ENCODE peak calls at places on chromosome 10, in ten cellular contexts. One of them, this sample, is unnamed.

GRCh38 chr10:33731322-33731721 is 396.9 kb upstream of the NRP1 start:
- DNase-seq in heart left ventricle: no peak
- DNase-seq in stimulated activated CD4-positive, alpha-beta T cell treated with anti-CD3 and anti-CD28 coated beads, Interleukin-1b, Interleukin-23, amount 100 ng/mL, for 1 hour: no peak
- DNase-seq in stimulated activated CD8-positive, alpha-beta memory T cell treated with anti-CD3 and anti-CD28 coated beads, Interleukin-2, amount 100 ng/mL, for 48 hours: no peak
- DNase-seq in anterior cingulate cortex: no peak
- DNase-seq in NCI-H1105 treated with DMSO at 0.1 percent for 48 hours: no peak
- DNase-seq in esophagus squamous epithelium: no peak
- DNase-seq in endodermal cell: no peak
- DNase-seq in Caki2: peak; percentile 35
- DNase-seq in globus pallidus: no peak
- DNase-seq in this sample: no peak

GRCh38 chr10:124966008-124966407 is 24.1 kb downstream of the ZRANB1 start:
- DNase-seq in heart left ventricle: no peak
- DNase-seq in stimulated activated CD4-positive, alpha-beta T cell treated with anti-CD3 and anti-CD28 coated beads, Interleukin-1b, Interleukin-23, amount 100 ng/mL, for 1 hour: no peak
- DNase-seq in stimulated activated CD8-positive, alpha-beta memory T cell treated with anti-CD3 and anti-CD28 coated beads, Interleukin-2, amount 100 ng/mL, for 48 hours: no peak
- DNase-seq in anterior cingulate cortex: no peak
- DNase-seq in NCI-H1105 treated with DMSO at 0.1 percent for 48 hours: no peak
- DNase-seq in esophagus squamous epithelium: no peak
- DNase-seq in endodermal cell: no peak
- DNase-seq in Caki2: no peak
- DNase-seq in globus pallidus: no peak
- DNase-seq in this sample: no peak

GRCh38 chr10:123722351-123722750 is 56.2 kb downstream of the GPR26 start:
- DNase-seq in heart left ventricle: no peak
- DNase-seq in stimulated activated CD4-positive, alpha-beta T cell treated with anti-CD3 and anti-CD28 coated beads, Interleukin-1b, Interleukin-23, amount 100 ng/mL, for 1 hour: no peak
- DNase-seq in stimulated activated CD8-positive, alpha-beta memory T cell treated with anti-CD3 and anti-CD28 coated beads, Interleukin-2, amount 100 ng/mL, for 48 hours: no peak
- DNase-seq in anterior cingulate cortex: no peak
- DNase-seq in NCI-H1105 treated with DMSO at 0.1 percent for 48 hours: no peak
- DNase-seq in esophagus squamous epithelium: no peak
- DNase-seq in endodermal cell: no peak
- DNase-seq in Caki2: no peak
- DNase-seq in globus pallidus: no peak
- DNase-seq in this sample: peak; percentile 53

GRCh38 chr10:44419790-44420549 is 35.1 kb upstream of the CXCL12 start:
- DNase-seq in heart left ventricle: no peak
- DNase-seq in stimulated activated CD4-positive, alpha-beta T cell treated with anti-CD3 and anti-CD28 coated beads, Interleukin-1b, Interleukin-23, amount 100 ng/mL, for 1 hour: no peak
- DNase-seq in stimulated activated CD8-positive, alpha-beta memory T cell treated with anti-CD3 and anti-CD28 coated beads, Interleukin-2, amount 100 ng/mL, for 48 hours: no peak
- DNase-seq in anterior cingulate cortex: no peak
- DNase-seq in NCI-H1105 treated with DMSO at 0.1 percent for 48 hours: no peak
- DNase-seq in esophagus squamous epithelium: no peak
- DNase-seq in endodermal cell: no peak
- DNase-seq in Caki2: no peak
- DNase-seq in globus pallidus: no peak
- DNase-seq in this sample: no peak

GRCh38 chr10:34861293-34862004 is 46.4 kb upstream of the PARD3 start:
- DNase-seq in heart left ventricle: peak; percentile 61
- DNase-seq in stimulated activated CD4-positive, alpha-beta T cell treated with anti-CD3 and anti-CD28 coated beads, Interleukin-1b, Interleukin-23, amount 100 ng/mL, for 1 hour: no peak
- DNase-seq in stimulated activated CD8-positive, alpha-beta memory T cell treated with anti-CD3 and anti-CD28 coated beads, Interleukin-2, amount 100 ng/mL, for 48 hours: no peak
- DNase-seq in anterior cingulate cortex: peak; percentile 15
- DNase-seq in NCI-H1105 treated with DMSO at 0.1 percent for 48 hours: peak; percentile 92
- DNase-seq in esophagus squamous epithelium: no peak
- DNase-seq in endodermal cell: peak; percentile 11
- DNase-seq in Caki2: no peak
- DNase-seq in globus pallidus: no peak
- DNase-seq in this sample: peak; percentile 85

GRCh38 chr10:114115661-114116060 is 58.3 kb downstream of the CCDC186 start:
- DNase-seq in heart left ventricle: no peak
- DNase-seq in stimulated activated CD4-positive, alpha-beta T cell treated with anti-CD3 and anti-CD28 coated beads, Interleukin-1b, Interleukin-23, amount 100 ng/mL, for 1 hour: no peak
- DNase-seq in stimulated activated CD8-positive, alpha-beta memory T cell treated with anti-CD3 and anti-CD28 coated beads, Interleukin-2, amount 100 ng/mL, for 48 hours: no peak
- DNase-seq in anterior cingulate cortex: no peak
- DNase-seq in NCI-H1105 treated with DMSO at 0.1 percent for 48 hours: peak; percentile 13
- DNase-seq in esophagus squamous epithelium: no peak
- DNase-seq in endodermal cell: no peak
- DNase-seq in Caki2: no peak
- DNase-seq in globus pallidus: no peak
- DNase-seq in this sample: no peak

GRCh38 chr10:11184093-11184492 is 166.4 kb downstream of the CELF2 start:
- DNase-seq in heart left ventricle: no peak
- DNase-seq in stimulated activated CD4-positive, alpha-beta T cell treated with anti-CD3 and anti-CD28 coated beads, Interleukin-1b, Interleukin-23, amount 100 ng/mL, for 1 hour: no peak
- DNase-seq in stimulated activated CD8-positive, alpha-beta memory T cell treated with anti-CD3 and anti-CD28 coated beads, Interleukin-2, amount 100 ng/mL, for 48 hours: no peak
- DNase-seq in anterior cingulate cortex: no peak
- DNase-seq in NCI-H1105 treated with DMSO at 0.1 percent for 48 hours: no peak
- DNase-seq in esophagus squamous epithelium: no peak
- DNase-seq in endodermal cell: no peak
- DNase-seq in Caki2: no peak
- DNase-seq in globus pallidus: no peak
- DNase-seq in this sample: no peak

GRCh38 chr10:11207276-11207809 is 189.7 kb downstream of the CELF2 start:
- DNase-seq in heart left ventricle: no peak
- DNase-seq in stimulated activated CD4-positive, alpha-beta T cell treated with anti-CD3 and anti-CD28 coated beads, Interleukin-1b, Interleukin-23, amount 100 ng/mL, for 1 hour: no peak
- DNase-seq in stimulated activated CD8-positive, alpha-beta memory T cell treated with anti-CD3 and anti-CD28 coated beads, Interleukin-2, amount 100 ng/mL, for 48 hours: no peak
- DNase-seq in anterior cingulate cortex: no peak
- DNase-seq in NCI-H1105 treated with DMSO at 0.1 percent for 48 hours: no peak
- DNase-seq in esophagus squamous epithelium: no peak
- DNase-seq in endodermal cell: no peak
- DNase-seq in Caki2: no peak
- DNase-seq in globus pallidus: no peak
- DNase-seq in this sample: no peak

GRCh38 chr10:1572519-1573333 is 164.6 kb downstream of the ADARB2 start:
- DNase-seq in heart left ventricle: peak; percentile 20
- DNase-seq in stimulated activated CD4-positive, alpha-beta T cell treated with anti-CD3 and anti-CD28 coated beads, Interleukin-1b, Interleukin-23, amount 100 ng/mL, for 1 hour: no peak
- DNase-seq in stimulated activated CD8-positive, alpha-beta memory T cell treated with anti-CD3 and anti-CD28 coated beads, Interleukin-2, amount 100 ng/mL, for 48 hours: no peak
- DNase-seq in anterior cingulate cortex: no peak
- DNase-seq in NCI-H1105 treated with DMSO at 0.1 percent for 48 hours: no peak
- DNase-seq in esophagus squamous epithelium: no peak
- DNase-seq in endodermal cell: no peak
- DNase-seq in Caki2: no peak
- DNase-seq in globus pallidus: no peak
- DNase-seq in this sample: no peak

GRCh38 chr10:117313641-117314040 is 61.6 kb downstream of the PDZD8 start:
- DNase-seq in heart left ventricle: no peak
- DNase-seq in stimulated activated CD4-positive, alpha-beta T cell treated with anti-CD3 and anti-CD28 coated beads, Interleukin-1b, Interleukin-23, amount 100 ng/mL, for 1 hour: no peak
- DNase-seq in stimulated activated CD8-positive, alpha-beta memory T cell treated with anti-CD3 and anti-CD28 coated beads, Interleukin-2, amount 100 ng/mL, for 48 hours: no peak
- DNase-seq in anterior cingulate cortex: no peak
- DNase-seq in NCI-H1105 treated with DMSO at 0.1 percent for 48 hours: no peak
- DNase-seq in esophagus squamous epithelium: no peak
- DNase-seq in endodermal cell: no peak
- DNase-seq in Caki2: no peak
- DNase-seq in globus pallidus: no peak
- DNase-seq in this sample: no peak

GRCh38 chr10:19245889-19246841 is 197.6 kb downstream of the MALRD1 start:
- DNase-seq in heart left ventricle: no peak
- DNase-seq in stimulated activated CD4-positive, alpha-beta T cell treated with anti-CD3 and anti-CD28 coated beads, Interleukin-1b, Interleukin-23, amount 100 ng/mL, for 1 hour: no peak
- DNase-seq in stimulated activated CD8-positive, alpha-beta memory T cell treated with anti-CD3 and anti-CD28 coated beads, Interleukin-2, amount 100 ng/mL, for 48 hours: no peak
- DNase-seq in anterior cingulate cortex: no peak
- DNase-seq in NCI-H1105 treated with DMSO at 0.1 percent for 48 hours: no peak
- DNase-seq in esophagus squamous epithelium: no peak
- DNase-seq in endodermal cell: no peak
- DNase-seq in Caki2: no peak
- DNase-seq in globus pallidus: no peak
- DNase-seq in this sample: no peak

GRCh38 chr10:77023396-77023795 is 614.2 kb downstream of the KCNMA1 start:
- DNase-seq in heart left ventricle: no peak
- DNase-seq in stimulated activated CD4-positive, alpha-beta T cell treated with anti-CD3 and anti-CD28 coated beads, Interleukin-1b, Interleukin-23, amount 100 ng/mL, for 1 hour: no peak
- DNase-seq in stimulated activated CD8-positive, alpha-beta memory T cell treated with anti-CD3 and anti-CD28 coated beads, Interleukin-2, amount 100 ng/mL, for 48 hours: no peak
- DNase-seq in anterior cingulate cortex: no peak
- DNase-seq in NCI-H1105 treated with DMSO at 0.1 percent for 48 hours: no peak
- DNase-seq in esophagus squamous epithelium: no peak
- DNase-seq in endodermal cell: no peak
- DNase-seq in Caki2: no peak
- DNase-seq in globus pallidus: no peak
- DNase-seq in this sample: no peak